ENCODE peak calls at places on chromosomes 5 and 9, in nine cellular contexts. I, W, V, H, G, Z, Y, L and K are unnamed samples.
A peak's percentile ranks its signal among the peaks of the same experiment; 100 is the strongest.

GRCh38 chr5:138754699-138755057 is 1.5 kb downstream of the CTNNA1 start:
- DNase-seq in I (peak; percentile 37), W (no peak), V (no peak), H (no peak), G (no peak), Z (no peak), Y (peak; percentile 44), L (no peak), K (no peak)

GRCh38 chr9:134633362-134634142 is 8.1 kb upstream of the COL5A1 start:
- DNase-seq in I (no peak), W (no peak), V (no peak), H (no peak), G (no peak), Z (no peak), Y (no peak), L (no peak), K (no peak)

GRCh38 chr9:94097788-94098413 is 13.6 kb downstream of the PTPDC1 start:
- DNase-seq in I (peak; percentile 91), W (no peak), V (peak; percentile 88), H (no peak), G (no peak), Z (no peak), Y (peak; percentile 91), L (no peak), K (no peak)

GRCh38 chr9:72333758-72334157 is 31.2 kb downstream of the ZFAND5 start:
- DNase-seq in I (no peak), W (peak; percentile 47), V (no peak), H (no peak), G (no peak), Z (no peak), Y (no peak), L (no peak), K (no peak)

GRCh38 chr5:17317499-17317898 is 100.1 kb downstream of the BASP1 start:
- DNase-seq in I (no peak), W (no peak), V (no peak), H (peak; percentile 25), G (no peak), Z (no peak), Y (no peak), L (no peak), K (no peak)

GRCh38 chr9:125674981-125675973 is 31.7 kb downstream of the MAPKAP1 start:
- DNase-seq in I (peak; percentile 67), W (no peak), V (peak; percentile 77), H (no peak), G (no peak), Z (no peak), Y (peak; percentile 63), L (no peak), K (peak; percentile 66)

GRCh38 chr5:132050661-132051371 is 9.6 kb upstream of the IL3 start:
- DNase-seq in I (no peak), W (peak; percentile 3), V (no peak), H (no peak), G (no peak), Z (peak; percentile 2), Y (no peak), L (no peak), K (no peak)

GRCh38 chr5:1517838-1518237 is 5.9 kb downstream of the LPCAT1 start:
- DNase-seq in I (no peak), W (no peak), V (no peak), H (no peak), G (no peak), Z (no peak), Y (no peak), L (no peak), K (no peak)

GRCh38 chr5:54547711-54548250 is 30.2 kb downstream of the SNX18 start:
- DNase-seq in I (peak; percentile 86), W (no peak), V (peak; percentile 91), H (no peak), G (no peak), Z (no peak), Y (peak; percentile 72), L (no peak), K (no peak)

GRCh38 chr5:98771389-98772109 is 1.9 kb upstream of the RGMB start:
- DNase-seq in I (peak; percentile 91), W (no peak), V (peak; percentile 96), H (peak; percentile 79), G (peak; percentile 97), Z (peak; percentile 81), Y (peak; percentile 90), L (peak; percentile 66), K (peak; percentile 68)

GRCh38 chr9:115136379-115136778 is 18.4 kb upstream of the TNC start:
- DNase-seq in I (no peak), W (no peak), V (no peak), H (no peak), G (no peak), Z (no peak), Y (no peak), L (no peak), K (no peak)

GRCh38 chr9:133460405-133461175 is 812 bp downstream of the CACFD1 start:
- DNase-seq in I (peak; percentile 32), W (peak; percentile 82), V (peak; percentile 32), H (no peak), G (peak; percentile 43), Z (peak; percentile 78), Y (no peak), L (no peak), K (peak; percentile 67)

GRCh38 chr5:144017631-144018030 is 152.8 kb downstream of the YIPF5 start:
- DNase-seq in I (no peak), W (no peak), V (peak; percentile 17), H (no peak), G (no peak), Z (no peak), Y (no peak), L (no peak), K (no peak)